ENCODE peak calls at places on chromosomes 12 and 14, in four cellular contexts. V is IMR-90, X is K562, O is GM12878. N is an unnamed sample.

GRCh38 chr14:70754989-70755388 is 54.3 kb downstream of the MAP3K9 start:
- DNase-seq in X (no peak), O (no peak), V (no peak), N (no peak)

GRCh38 chr14:93536945-93537344 is 106.2 kb downstream of the UNC79 start:
- DNase-seq in X (peak), V (no peak), O (no peak), N (no peak)

GRCh38 chr12:102503056-102503681 is 22.8 kb upstream of the IGF1 start:
- DNase-seq in V (no peak), X (no peak), O (peak), N (no peak)

GRCh38 chr12:132102297-132102696 is 41.8 kb downstream of the DDX51 start:
- DNase-seq in X (no peak), V (no peak), O (no peak), N (no peak)

GRCh38 chr12:57727758-57728395 is 10.7 kb downstream of the AGAP2 start:
- DNase-seq in O (no peak), V (no peak), X (no peak), N (no peak)

GRCh38 chr12:76106631-76107030 is 22.1 kb upstream of the NAP1L1 start:
- DNase-seq in V (no peak), X (no peak), O (no peak), N (no peak)

GRCh38 chr12:14618990-14619389 is 51.3 kb upstream of the PLBD1 start:
- DNase-seq in X (peak), O (no peak), V (peak), N (peak)

GRCh38 chr12:97837401-97837800 is 374.8 kb downstream of the RMST start:
- DNase-seq in V (no peak), O (no peak), X (no peak), N (no peak)

GRCh38 chr12:1869145-1869544 is 48.8 kb downstream of the LRTM2 start:
- DNase-seq in O (no peak), V (no peak), X (no peak), N (no peak)

GRCh38 chr12:16030729-16031128 is 119.6 kb downstream of the DERA start:
- DNase-seq in O (no peak), X (no peak), V (peak), N (no peak)

GRCh38 chr14:68619805-68620574 is 172.9 kb downstream of the ZFP36L1 start:
- DNase-seq in O (no peak), V (peak), X (peak), N (no peak)

GRCh38 chr12:127785535-127785934 is 481.4 kb upstream of the TMEM132C start:
- DNase-seq in V (no peak), X (no peak), O (no peak), N (no peak)

GRCh38 chr12:12219664-12220063 is 47.2 kb downstream of the LRP6 start:
- DNase-seq in V (no peak), X (no peak), O (no peak), N (no peak)

GRCh38 chr12:112738531-112738930 is 53.0 kb upstream of the RPH3A start:
- DNase-seq in X (no peak), V (no peak), O (no peak), N (no peak)

GRCh38 chr14:93090826-93091583 is 24.7 kb downstream of the ITPK1 start:
- DNase-seq in X (no peak), V (no peak), O (no peak), N (no peak)

GRCh38 chr12:99911076-99911475 is 73.7 kb downstream of the ANKS1B start:
- DNase-seq in O (no peak), X (no peak), V (peak), N (peak)

GRCh38 chr14:61388173-61388975 is 67.0 kb downstream of the PRKCH start:
- DNase-seq in O (peak), X (no peak), V (no peak), N (no peak)

GRCh38 chr12:10749700-10750384 is 26.7 kb upstream of the YBX3 start:
- DNase-seq in O (peak), V (peak), X (peak), N (peak)

DNA sequence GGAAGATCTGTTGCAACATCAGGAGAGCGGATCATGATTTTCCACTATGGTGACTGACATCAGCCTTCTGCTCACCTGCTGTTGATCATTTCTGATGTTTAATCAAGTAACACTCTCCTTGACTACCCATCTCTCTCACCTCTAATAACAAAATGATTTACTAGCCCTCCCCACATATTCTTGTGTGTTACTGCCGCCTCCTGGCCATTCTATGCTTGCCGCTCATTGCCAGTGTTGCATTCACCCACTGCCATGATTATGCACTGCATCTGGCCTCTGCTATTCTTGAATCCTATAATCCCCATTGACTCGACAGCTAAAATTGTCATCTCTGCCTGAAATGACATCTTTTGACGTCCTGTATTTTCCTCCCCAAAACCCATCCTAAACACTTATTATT is 113.8 kb downstream of the RERGL start:
- DNase-seq in O (no peak), X (no peak), V (no peak), N (no peak)
- TF ChIP-seq ELK1 in O (no peak), X (no peak), V (no peak), N (no peak)

GRCh38 chr14:22572562-22573058 is 16.4 kb downstream of the DAD1 start:
- DNase-seq in V (peak), O (no peak), X (no peak), N (peak)

GRCh38 chr14:22569106-22569748 is 19.8 kb downstream of the DAD1 start:
- DNase-seq in V (peak), X (no peak), O (no peak), N (no peak)

GRCh38 chr14:22567437-22567836 is 21.6 kb downstream of the DAD1 start:
- DNase-seq in O (no peak), V (no peak), X (no peak), N (no peak)

GRCh38 chr14:22569749-22570131 is 19.3 kb downstream of the DAD1 start:
- DNase-seq in V (no peak), O (no peak), X (no peak), N (no peak)

GRCh38 chr14:22570132-22570949 is 18.7 kb downstream of the DAD1 start:
- DNase-seq in X (peak), O (peak), V (peak), N (peak)
- H3K4me3 ChIP-seq in X (no peak), O (peak), V (no peak), N (no peak)

GRCh38 chr12:26195641-26196423 is 459 bp downstream of the SSPN start:
- DNase-seq in X (no peak), O (no peak), V (peak), N (peak)

GRCh38 chr12:26196424-26196722 is 1.0 kb downstream of the SSPN start:
- DNase-seq in O (no peak), X (no peak), V (peak), N (no peak)

GRCh38 chr12:26197832-26198231 is 2.5 kb downstream of the SSPN start:
- DNase-seq in X (no peak), O (no peak), V (no peak), N (no peak)

GRCh38 chr12:26195250-26195640 is at the start of gene SSPN:
- DNase-seq in O (no peak), X (no peak), V (peak), N (no peak)

DNA sequence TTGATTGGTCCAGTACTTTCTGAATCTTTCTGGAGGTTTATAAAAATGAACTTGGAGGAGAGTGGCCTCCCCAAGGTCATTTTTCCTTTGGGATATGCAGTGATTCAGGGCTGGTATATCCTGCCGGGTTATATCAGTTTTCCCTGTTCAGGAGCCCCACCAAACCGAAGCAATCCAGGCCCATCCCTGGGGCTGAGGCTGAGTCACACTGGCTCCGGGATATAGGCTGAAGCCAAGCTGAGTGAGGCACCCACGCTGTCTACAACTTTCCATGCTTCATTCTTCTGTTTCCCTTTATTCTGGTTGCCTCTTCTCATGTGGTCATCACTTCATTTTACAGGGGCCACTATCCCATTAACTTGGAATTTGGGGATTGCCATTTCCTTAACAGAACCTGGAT is 3.4 kb downstream of the SSPN start:
- DNase-seq in O (no peak), V (peak), X (no peak), N (no peak)
- TF ChIP-seq ELK1 in O (no peak), V (no peak), X (no peak), N (no peak)

GRCh38 chr14:104393898-104394605 is 185.5 kb upstream of the C14orf180 start:
- DNase-seq in V (no peak), X (no peak), O (no peak), N (no peak)
- H3K4me3 ChIP-seq in V (no peak), X (no peak), O (no peak), N (no peak)